ENCODE peak calls at places on chromosome 1, in eight cellular contexts. W, O, F, V, P, B, N and X are unnamed samples.

GRCh38 chr1:67463298-67463960 is 33.2 kb upstream of the SERBP1 start:
- DNase-seq in F (no peak), O (no peak), B (no peak), W (no peak), P (no peak), V (no peak), N (no peak), X (no peak)

GRCh38 chr1:96559707-96560588 is 161.6 kb upstream of the PTBP2 start:
- DNase-seq in F (no peak), W (no peak), V (no peak), P (no peak), N (no peak), O (no peak), B (no peak), X (no peak)

GRCh38 chr1:226778657-226779058 is 39.6 kb upstream of the ITPKB start:
- DNase-seq in P (no peak), B (no peak), O (no peak), W (no peak), F (peak), V (no peak), N (no peak), X (no peak)

GRCh38 chr1:52842643-52843310 is at the start of gene ZYG11A:
- DNase-seq in V (peak), N (no peak), W (peak), O (peak), B (peak), P (peak), F (peak), X (no peak)

GRCh38 chr1:43238104-43238503 is 31.7 kb upstream of the TMEM125 start:
- DNase-seq in F (peak), V (no peak), N (peak), W (no peak), O (peak), P (peak), B (no peak), X (peak)

GRCh38 chr1:155463865-155464264 is 98.7 kb downstream of the ASH1L start:
- DNase-seq in B (no peak), V (no peak), F (peak), O (peak), W (no peak), N (no peak), P (no peak), X (no peak)

GRCh38 chr1:247357062-247357780 is 25.6 kb upstream of the ZNF496 start:
- DNase-seq in V (no peak), N (no peak), F (no peak), P (no peak), W (no peak), O (no peak), B (no peak), X (no peak)

GRCh38 chr1:53093451-53093754 is 31.4 kb downstream of the PODN start:
- DNase-seq in P (no peak), F (no peak), B (no peak), O (no peak), V (no peak), N (no peak), W (no peak), X (no peak)

GRCh38 chr1:203304919-203305808 is at the start of gene BTG2:
- DNase-seq in O (peak), V (peak), B (peak), N (peak), P (peak), W (peak), F (peak), X (no peak)

GRCh38 chr1:30477588-30477987 is 245.8 kb downstream of the MATN1 start:
- DNase-seq in V (no peak), W (no peak), O (no peak), B (no peak), F (no peak), P (no peak), N (no peak), X (no peak)

GRCh38 chr1:63856924-63857323 is 83.1 kb downstream of the ROR1 start:
- DNase-seq in F (no peak), B (no peak), W (no peak), V (no peak), N (no peak), O (no peak), P (no peak), X (no peak)

GRCh38 chr1:36118396-36118795 is 6.6 kb downstream of the COL8A2 start:
- DNase-seq in P (no peak), F (no peak), V (no peak), B (no peak), N (no peak), O (no peak), W (no peak), X (no peak)

GRCh38 chr1:94617139-94617805 is 75.7 kb upstream of the F3 start:
- DNase-seq in V (no peak), P (no peak), N (peak), W (no peak), F (no peak), B (no peak), O (no peak), X (no peak)

GRCh38 chr1:244046907-244047738 is 4.0 kb upstream of the ZBTB18 start:
- DNase-seq in W (no peak), O (no peak), N (no peak), V (peak), B (no peak), F (peak), P (no peak), X (no peak)